ENCODE peak calls at places on chromosome 9, in six cellular contexts. Z is adipocyte, C is dorsolateral prefrontal cortex, T is right lobe of liver, K is sigmoid colon, N is heart left ventricle. H is an unnamed sample.

GRCh38 chr9:14347408-14348224 is 33.7 kb upstream of the NFIB start:
- DNase-seq in N (peak; percentile 63), C (peak; percentile 23), T (no peak), Z (peak; percentile 59), K (peak; percentile 77), H (no peak)

GRCh38 chr9:83701769-83702168 is 6.0 kb downstream of the UBQLN1 start:
- DNase-seq in K (no peak), Z (peak; percentile 70), C (no peak), N (no peak), T (no peak), H (peak; percentile 87)

GRCh38 chr9:135588371-135588770 is 26.8 kb downstream of the PAEP start:
- DNase-seq in C (no peak), Z (no peak), T (no peak), K (peak; percentile 59), N (no peak), H (no peak)

GRCh38 chr9:112820886-112821285 is 69.8 kb downstream of the SLC46A2 start:
- DNase-seq in C (no peak), K (no peak), T (no peak), N (no peak), Z (peak; percentile 66), H (peak; percentile 4)

GRCh38 chr9:22447607-22448305 is 1.1 kb downstream of the DMRTA1 start:
- DNase-seq in Z (no peak), C (no peak), T (peak; percentile 61), N (no peak), K (no peak), H (no peak)

GRCh38 chr9:121246821-121247511 is 21.0 kb upstream of the GSN start:
- DNase-seq in N (peak; percentile 42), K (no peak), C (no peak), T (no peak), Z (peak; percentile 79), H (peak; percentile 70)

GRCh38 chr9:8030095-8030494 is 230.5 kb upstream of the DMAC1 start:
- DNase-seq in C (no peak), Z (no peak), K (no peak), N (no peak), T (no peak), H (no peak)

GRCh38 chr9:124420991-124421543 is 5.8 kb upstream of the PSMB7 start:
- DNase-seq in Z (no peak), N (no peak), K (peak; percentile 53), C (peak; percentile 43), T (no peak), H (no peak)

GRCh38 chr9:14978022-14979000 is 68.1 kb upstream of the FREM1 start:
- DNase-seq in N (no peak), Z (no peak), T (no peak), K (no peak), C (no peak), H (no peak)

GRCh38 chr9:86075132-86075807 is 24.1 kb downstream of the GOLM1 start:
- DNase-seq in N (no peak), C (no peak), Z (no peak), T (no peak), K (no peak), H (no peak)

GRCh38 chr9:114395768-114396167 is 8.0 kb upstream of the AKNA start:
- DNase-seq in C (no peak), Z (no peak), K (no peak), N (no peak), T (no peak), H (no peak)

GRCh38 chr9:114399381-114399780 is 11.6 kb upstream of the AKNA start:
- DNase-seq in Z (no peak), C (no peak), K (no peak), N (no peak), T (no peak), H (no peak)

GRCh38 chr9:114396558-114397218 is 8.9 kb upstream of the AKNA start:
- DNase-seq in C (no peak), Z (peak; percentile 97), K (peak; percentile 87), T (no peak), N (no peak), H (peak; percentile 76)

GRCh38 chr9:114397848-114398605 is 10.2 kb upstream of the AKNA start:
- DNase-seq in T (peak; percentile 98), N (peak; percentile 96), C (peak; percentile 97), Z (peak; percentile 98), K (peak; percentile 99), H (peak; percentile 62)

DNA sequence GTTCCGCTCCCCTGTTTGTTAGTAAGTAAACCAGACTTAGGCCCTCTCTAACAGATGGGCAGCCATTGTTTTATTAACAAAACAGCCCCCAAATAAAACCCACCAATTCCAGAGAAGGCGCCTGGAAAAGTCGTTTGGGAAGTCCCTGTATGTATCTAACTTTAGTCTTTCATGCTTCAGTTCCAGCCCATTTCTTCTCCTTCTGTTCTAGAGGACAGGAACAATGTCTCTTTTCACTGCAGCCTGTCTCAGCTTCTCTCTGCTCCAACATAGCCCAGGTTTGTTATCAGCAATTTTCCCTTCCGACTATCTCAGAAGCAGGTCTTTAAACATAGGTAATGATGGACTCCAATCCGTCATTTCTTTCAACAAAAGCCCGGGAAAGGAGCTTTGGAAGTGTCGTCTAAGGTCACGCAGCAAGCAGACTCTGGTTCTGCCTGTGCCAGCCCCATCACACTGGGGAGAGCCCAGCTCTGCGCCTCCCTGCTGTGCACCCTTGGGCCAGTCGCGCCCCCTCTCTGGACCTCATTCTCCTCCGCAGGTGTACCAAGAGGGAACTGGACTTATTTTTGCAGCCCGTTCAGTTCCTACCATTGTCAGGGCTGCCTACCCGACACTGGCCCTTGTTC is 9.6 kb upstream of the AKNA start:
- DNase-seq in K (no peak), C (no peak), Z (no peak), T (no peak), N (no peak), H (no peak)
- H3K4me3 ChIP-seq in K (peak overlapping the region; percentile 75), C (peak overlapping the region; percentile 95), Z (peak overlapping the region; percentile 93), T (peak overlapping the region; percentile 78), N (peak overlapping the region; percentile 96), H (peak overlapping the region; percentile 64)

GRCh38 chr9:77651203-77651602 is 3.1 kb upstream of the GNA14 start:
- DNase-seq in K (no peak), N (no peak), Z (no peak), C (no peak), T (no peak), H (no peak)

GRCh38 chr9:77647659-77648457 is at the start of gene GNA14:
- DNase-seq in N (no peak), K (peak; percentile 71), Z (peak; percentile 43), C (no peak), T (peak; percentile 60), H (no peak)

GRCh38 chr9:77648458-77649108 is 461 bp upstream of the GNA14 start:
- DNase-seq in K (peak; percentile 82), N (peak; percentile 69), T (peak; percentile 80), Z (peak; percentile 9), C (peak; percentile 10), H (no peak)

GRCh38 chr9:77649109-77649812 is 1.1 kb upstream of the GNA14 start:
- DNase-seq in N (no peak), C (no peak), Z (peak; percentile 36), T (no peak), K (no peak), H (no peak)

DNA sequence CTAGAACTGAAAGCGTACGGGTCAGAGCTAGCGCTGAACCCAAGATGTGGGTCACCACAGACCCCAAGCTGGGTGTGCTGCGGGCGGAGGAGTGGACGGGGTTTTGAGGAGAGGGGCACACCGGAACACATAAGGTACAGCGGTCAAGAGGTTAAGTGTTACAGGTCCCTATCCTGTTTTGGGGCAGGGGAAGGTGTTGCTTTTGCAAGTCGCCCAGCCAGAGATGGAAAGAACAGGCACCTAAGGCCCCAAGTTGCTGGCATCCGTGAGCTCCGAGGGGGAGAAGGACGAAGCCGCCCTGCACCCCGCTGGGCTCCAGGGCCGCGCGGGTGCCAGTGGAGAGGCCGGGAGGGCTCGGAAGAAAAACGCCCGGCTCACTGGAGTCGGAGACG is 859 bp downstream of the GNA14 start:
- DNase-seq in T (no peak), Z (no peak), N (no peak), C (no peak), K (no peak), H (no peak)
- H3K4me3 ChIP-seq in T (peak overlapping the region; percentile 51), Z (peak overlapping the region; percentile 84), N (peak overlapping the region; percentile 77), C (peak overlapping the region; percentile 53), K (peak overlapping the region; percentile 60), H (peak overlapping the region; percentile 30)

DNA sequence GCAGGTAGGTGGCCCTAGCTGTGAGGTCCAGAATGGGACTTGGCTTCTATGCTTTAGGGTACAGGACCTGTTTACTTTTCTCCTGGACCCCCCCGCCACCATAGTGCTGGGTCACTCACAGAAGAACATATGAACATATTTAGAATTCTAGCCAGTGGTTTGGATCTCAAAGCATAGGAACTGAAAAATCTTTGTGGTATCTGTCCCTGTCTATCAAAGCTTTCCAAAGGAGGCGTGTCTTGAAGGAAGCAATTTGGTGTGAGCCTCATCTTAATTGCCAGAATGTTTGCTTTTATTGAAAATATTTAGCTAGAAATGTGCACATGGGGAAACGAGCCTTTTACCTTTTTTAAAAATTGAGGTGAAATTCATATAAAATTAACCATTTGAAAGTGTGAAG is 6.2 kb downstream of the PHF2 start:
- DNase-seq in K (no peak), Z (no peak), N (no peak), T (no peak), C (no peak), H (no peak)
- H3K4me3 ChIP-seq in K (no peak overlapping the region), Z (no peak overlapping the region), N (no peak overlapping the region), T (no peak overlapping the region), C (no peak overlapping the region), H (no peak overlapping the region)

DNA sequence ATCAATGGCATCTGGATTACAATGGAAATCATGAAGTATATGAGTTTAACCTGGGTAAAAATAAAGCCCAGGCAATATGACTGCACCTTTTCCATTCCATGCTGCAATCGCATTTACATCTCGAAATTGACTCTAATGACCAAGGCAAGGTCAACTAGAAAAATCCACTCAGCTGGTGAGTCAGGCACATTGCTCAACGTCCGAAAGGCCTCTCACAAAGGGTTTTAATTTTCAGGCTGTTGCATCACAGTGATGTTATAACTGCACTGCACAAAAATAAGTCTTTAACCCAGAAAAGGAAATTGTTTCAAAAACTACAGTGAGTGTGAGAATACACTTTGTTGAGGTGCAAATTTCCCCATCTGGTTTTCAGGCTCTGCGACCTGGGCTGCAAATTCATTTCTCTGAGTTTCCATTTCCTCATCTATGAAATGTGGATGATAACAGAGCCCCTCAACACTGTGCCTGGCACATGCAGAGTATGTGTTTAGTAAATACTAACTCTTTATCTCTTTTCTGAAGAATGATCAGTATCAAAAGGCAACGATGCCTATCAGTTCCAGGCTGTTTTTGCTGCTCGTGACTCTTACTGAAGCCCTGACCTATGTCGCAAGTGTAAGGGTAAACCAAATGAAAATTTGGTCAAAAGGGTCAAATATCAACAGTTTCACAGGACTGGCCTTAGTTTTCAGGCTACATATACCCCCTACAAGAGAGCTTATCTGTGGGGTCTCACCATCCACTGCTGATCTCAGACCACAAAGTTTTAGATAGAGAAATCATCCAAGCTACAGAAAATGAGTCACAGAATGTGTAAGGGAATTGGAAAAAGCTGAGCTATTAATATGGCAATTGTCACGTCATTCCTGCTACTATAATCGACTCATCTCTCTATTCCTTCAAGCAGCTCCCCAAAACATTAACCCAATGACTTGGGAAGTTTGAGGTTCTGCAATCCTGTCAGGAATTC is 4.1 kb downstream of the NFIL3 start:
- DNase-seq in C (no peak), N (peak; percentile 80), T (no peak), Z (peak; percentile 98), K (peak; percentile 88), H (peak; percentile 89)
- H3K4me3 ChIP-seq in C (no peak overlapping the region), N (no peak overlapping the region), T (no peak overlapping the region), Z (peak overlapping the region; percentile 88), K (peak overlapping the region; percentile 81), H (no peak overlapping the region)

GRCh38 chr9:130486103-130486502 is 41.3 kb downstream of the ASS1 start:
- DNase-seq in C (no peak), N (no peak), K (no peak), T (no peak), Z (no peak), H (no peak)
- H3K4me3 ChIP-seq in C (no peak overlapping the region), N (no peak overlapping the region), K (no peak overlapping the region), T (no peak overlapping the region), Z (no peak overlapping the region), H (no peak overlapping the region)